ENCODE peak calls at places on chromosomes 3 and 15, in four cellular contexts. G is HepG2, V is K562, M is GM12878. Y is an unnamed sample.

GRCh38 chr3:57727096-57727495 is 29.0 kb upstream of the SLMAP start:
- DNase-seq in G (no peak), V (no peak), M (no peak), Y (no peak)

GRCh38 chr15:59688383-59688887 is 685 bp downstream of the BNIP2 start:
- DNase-seq in G (peak), V (no peak), M (peak), Y (peak)

GRCh38 chr3:126836220-126836860 is 132.3 kb downstream of the CHCHD6 start:
- DNase-seq in G (no peak), V (no peak), M (no peak), Y (no peak)

GRCh38 chr3:57961828-57962447 is 46.3 kb upstream of the FLNB start:
- DNase-seq in G (peak), V (peak), M (no peak), Y (peak)

GRCh38 chr3:111980716-111981456 is 2.1 kb downstream of the ABHD10 start:
- DNase-seq in G (no peak), V (no peak), M (no peak), Y (no peak)

GRCh38 chr15:71294636-71295241 is 179.5 kb downstream of the THSD4 start:
- DNase-seq in G (no peak), V (no peak), M (no peak), Y (peak)

GRCh38 chr3:16478516-16478915 is 35.0 kb downstream of the RFTN1 start:
- DNase-seq in G (no peak), V (no peak), M (no peak), Y (no peak)

GRCh38 chr15:88636654-88637053 is 2.2 kb upstream of the ISG20 start:
- DNase-seq in G (no peak), V (no peak), M (no peak), Y (no peak)

GRCh38 chr3:107032111-107032510 is 345.1 kb upstream of the CCDC54 start:
- DNase-seq in G (no peak), V (no peak), M (no peak), Y (no peak)

GRCh38 chr3:38376098-38376816 is 29.7 kb downstream of the XYLB start:
- DNase-seq in G (no peak), V (no peak), M (no peak), Y (no peak)

GRCh38 chr3:170539886-170540285 is 46.0 kb downstream of the SLC7A14 start:
- DNase-seq in G (no peak), V (no peak), M (no peak), Y (no peak)

GRCh38 chr3:170536712-170537111 is 49.2 kb downstream of the SLC7A14 start:
- DNase-seq in G (no peak), V (no peak), M (no peak), Y (no peak)

GRCh38 chr3:170542704-170543103 is 43.2 kb downstream of the SLC7A14 start:
- DNase-seq in G (no peak), V (no peak), M (no peak), Y (no peak)
- TF ChIP-seq CHD2 in G (no peak), V (no peak), M (no peak), Y (no peak)

DNA sequence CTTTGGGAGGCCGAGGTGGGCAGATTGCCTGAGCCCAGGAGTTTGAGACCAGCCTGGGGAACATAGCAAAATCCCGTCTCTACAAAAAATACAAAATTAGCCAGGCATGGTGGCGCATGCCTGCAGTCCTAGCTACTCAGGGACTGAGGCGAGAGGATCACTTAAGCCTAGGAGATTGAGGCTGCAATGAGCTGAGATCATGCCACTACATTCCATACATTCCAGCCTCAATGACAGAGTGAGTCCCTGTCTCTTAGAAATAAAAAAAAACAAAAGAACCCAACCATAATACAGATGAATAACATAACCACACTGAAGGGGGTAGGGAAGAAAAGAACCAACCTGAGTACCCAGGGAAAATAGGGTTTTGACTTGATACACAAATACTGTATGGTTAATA is 19.7 kb upstream of the CGNL1 start:
- DNase-seq in G (peak), V (no peak), M (no peak), Y (no peak)
- TF ChIP-seq KDM1A in G (no peak), V (no peak), M (no peak), Y (no peak)

DNA sequence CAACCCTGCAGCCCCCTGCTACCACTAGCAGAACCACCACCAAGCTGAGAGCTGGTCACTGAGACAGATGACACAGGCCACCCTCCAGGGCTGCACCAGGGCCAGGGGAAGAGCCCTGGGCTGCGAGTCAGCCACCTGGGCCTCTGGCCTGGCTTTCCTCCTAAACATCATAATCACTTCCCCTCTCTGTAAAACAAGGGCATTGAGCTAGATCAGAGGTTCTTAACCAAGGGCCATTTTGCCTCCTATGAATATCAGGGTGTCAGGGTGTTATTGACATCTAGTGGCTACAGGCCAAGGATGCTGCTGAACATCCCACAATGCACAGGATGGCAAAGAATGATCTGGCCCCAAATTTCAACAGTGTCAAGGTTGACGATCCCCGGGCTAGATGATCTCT is 25.2 kb downstream of the TLE3 start:
- DNase-seq in G (no peak), V (no peak), M (no peak), Y (no peak)
- TF ChIP-seq SMC3 in G (no peak), V (no peak), M (no peak), Y (no peak)

GRCh38 chr15:92638709-92639365 is 16.7 kb downstream of the FAM174B start:
- DNase-seq in G (no peak), V (no peak), M (no peak), Y (no peak)

GRCh38 chr15:92636950-92637481 is 18.6 kb downstream of the FAM174B start:
- DNase-seq in G (no peak), V (peak), M (no peak), Y (no peak)

GRCh38 chr15:92637621-92638020 is 18.0 kb downstream of the FAM174B start:
- DNase-seq in G (no peak), V (no peak), M (no peak), Y (no peak)

GRCh38 chr15:92636401-92636949 is 19.1 kb downstream of the FAM174B start:
- DNase-seq in G (no peak), V (no peak), M (no peak), Y (no peak)

GRCh38 chr15:92638291-92638708 is 17.3 kb downstream of the FAM174B start:
- DNase-seq in G (peak), V (no peak), M (no peak), Y (no peak)
- TF ChIP-seq CHD2 in G (no peak), V (no peak), M (no peak), Y (no peak)

GRCh38 chr15:68303134-68303533 is 25.6 kb downstream of the FEM1B start:
- DNase-seq in G (no peak), V (no peak), M (no peak), Y (no peak)

GRCh38 chr15:68302729-68303128 is 25.2 kb downstream of the FEM1B start:
- DNase-seq in G (no peak), V (no peak), M (no peak), Y (no peak)

GRCh38 chr15:68303560-68304436 is 26.3 kb downstream of the FEM1B start:
- DNase-seq in G (no peak), V (no peak), M (no peak), Y (no peak)

GRCh38 chr15:68305420-68305871 is 27.9 kb downstream of the FEM1B start:
- DNase-seq in G (no peak), V (no peak), M (no peak), Y (no peak)

GRCh38 chr15:68304611-68305337 is 27.2 kb downstream of the FEM1B start:
- DNase-seq in G (no peak), V (no peak), M (no peak), Y (no peak)
- TF ChIP-seq KDM1A in G (no peak), V (no peak), M (no peak), Y (no peak)

GRCh38 chr3:10445561-10445960 is 59.8 kb downstream of the ATP2B2 start:
- DNase-seq in G (no peak), V (no peak), M (no peak), Y (no peak)

GRCh38 chr3:10448544-10448943 is 56.8 kb downstream of the ATP2B2 start:
- DNase-seq in G (no peak), V (no peak), M (no peak), Y (no peak)

GRCh38 chr3:10449436-10449835 is 56.0 kb downstream of the ATP2B2 start:
- DNase-seq in G (no peak), V (no peak), M (no peak), Y (no peak)

GRCh38 chr3:10447527-10448260 is 57.7 kb downstream of the ATP2B2 start:
- DNase-seq in G (no peak), V (no peak), M (no peak), Y (no peak)

GRCh38 chr3:10447110-10447509 is 58.3 kb downstream of the ATP2B2 start:
- DNase-seq in G (no peak), V (no peak), M (no peak), Y (no peak)
- TF ChIP-seq SMC3 in G (no peak), V (no peak), M (no peak), Y (no peak)

GRCh38 chr15:73796266-73796939 is 43.3 kb upstream of the INSYN1 start:
- DNase-seq in G (no peak), V (no peak), M (no peak), Y (no peak)
- TF ChIP-seq CHD2 in G (no peak), V (no peak), M (no peak), Y (no peak)

GRCh38 chr3:194300392-194300758 is 50.8 kb downstream of the CPN2 start:
- DNase-seq in G (peak), V (no peak), M (no peak), Y (no peak)
- TF ChIP-seq KDM1A in G (no peak), V (no peak), M (no peak), Y (no peak)

DNA sequence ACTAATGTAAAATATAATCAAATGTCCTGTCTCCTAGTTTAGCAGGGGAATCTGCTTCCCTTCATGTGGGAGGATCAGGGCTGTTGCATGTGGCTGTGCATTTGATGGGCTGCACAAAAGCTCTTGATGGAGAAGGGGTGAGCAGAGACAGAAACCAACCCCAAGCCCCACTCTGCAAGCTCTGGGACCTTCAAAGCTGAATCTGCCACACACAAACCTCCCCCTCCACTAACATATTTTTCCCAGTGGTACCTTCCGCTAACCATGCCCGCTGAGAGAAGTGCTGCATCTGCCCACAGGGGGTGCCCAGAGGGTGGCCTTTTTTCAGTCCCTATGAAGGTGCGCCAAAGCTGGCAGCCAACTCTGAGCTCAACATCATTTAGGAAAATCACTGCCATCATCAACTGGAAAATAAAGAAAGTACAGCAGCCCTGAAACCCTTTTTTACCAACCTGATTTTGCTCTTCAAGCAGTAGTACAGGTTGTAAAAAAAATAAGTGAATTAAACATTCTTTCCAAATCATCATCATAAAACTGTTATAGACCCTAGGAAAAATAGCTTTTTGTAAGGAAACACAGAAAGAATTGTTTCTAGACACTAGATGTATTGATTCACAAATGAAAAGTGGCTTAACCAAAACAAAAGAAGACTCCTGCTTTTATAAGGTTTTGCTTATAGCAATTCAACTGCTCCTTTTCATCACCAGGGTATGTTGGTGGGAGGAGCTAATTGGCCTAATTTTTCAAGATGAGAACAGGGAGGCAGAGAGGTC is 97.0 kb downstream of the HHLA2 start:
- DNase-seq in G (no peak), V (no peak), M (no peak), Y (no peak)
- TF ChIP-seq SMC3 in G (no peak), V (no peak), M (no peak), Y (no peak)